ENCODE peak calls at places on chromosomes 12 and 14, in six cellular contexts. X is CD8-positive, alpha-beta T cell; B is psoas muscle; U is Karpas-422; Z is kidney; P is pancreas. O is an unnamed sample. For H3K4me1, the result is how much of the 10 kb centered on the place peaks cover.

GRCh38 chr12:131250951-131251315 is 297.2 kb downstream of the ADGRD1 start:
- DNase-seq in P (no peak), Z (peak), X (no peak), U (no peak), B (no peak), O (no peak)

GRCh38 chr14:94775875-94776217 is 5.9 kb upstream of the GSC start:
- DNase-seq in U (no peak), P (no peak), X (no peak), Z (no peak), B (no peak), O (no peak)

GRCh38 chr12:122182887-122183587 is at the start of gene LRRC43:
- DNase-seq in X (no peak), Z (peak), U (no peak), B (no peak), P (peak), O (no peak)

GRCh38 chr12:104720346-104721064 is 237.6 kb downstream of the SLC41A2 start:
- DNase-seq in U (no peak), P (no peak), X (peak), Z (no peak), B (no peak), O (no peak)

GRCh38 chr14:77339407-77339806 is 18.6 kb downstream of the GSTZ1 start:
- DNase-seq in B (no peak), P (no peak), U (no peak), Z (no peak), X (no peak), O (no peak)

GRCh38 chr12:49340971-49341776 is 4.2 kb upstream of the C1QL4 start:
- DNase-seq in X (no peak), P (no peak), B (no peak), Z (peak), U (no peak), O (no peak)

GRCh38 chr12:56724660-56724988 is 475 bp downstream of the NACA start:
- DNase-seq in P (no peak), B (no peak), Z (no peak), X (no peak), U (no peak), O (no peak)

GRCh38 chr14:105155681-105156413 is 12.7 kb downstream of the JAG2 start:
- DNase-seq in X (no peak), U (no peak), P (peak), B (peak), Z (peak), O (no peak)

GRCh38 chr14:76828339-76829015 is 2.3 kb downstream of the LRRC74A start:
- DNase-seq in B (no peak), U (no peak), P (peak), X (no peak), Z (no peak), O (no peak)

GRCh38 chr12:125346361-125346760 is 281.1 kb downstream of the AACS start:
- DNase-seq in P (no peak), B (no peak), X (no peak), U (peak), Z (no peak), O (no peak)

GRCh38 chr12:53493610-53494391 is 5.5 kb downstream of the MAP3K12 start:
- DNase-seq in P (no peak), X (no peak), Z (peak), B (no peak), U (no peak), O (no peak)

GRCh38 chr14:85607571-85608219 is 77.8 kb downstream of the FLRT2 start:
- DNase-seq in X (no peak), P (no peak), Z (no peak), B (no peak), U (no peak), O (peak)

GRCh38 chr14:94028450-94028826 is 2.3 kb downstream of the OTUB2 start:
- DNase-seq in Z (no peak), U (no peak), P (no peak), B (peak), X (no peak), O (peak)

GRCh38 chr12:62750941-62751843 is 183.8 kb downstream of the PPM1H start:
- DNase-seq in Z (no peak), X (no peak), B (no peak), P (no peak), U (no peak), O (no peak)

GRCh38 chr12:132217371-132217770 is 73.1 kb downstream of the NOC4L start:
- DNase-seq in Z (no peak), U (no peak), X (no peak), B (no peak), P (no peak), O (no peak)

GRCh38 chr14:52923902-52924575 is 26.8 kb downstream of the FERMT2 start:
- DNase-seq in Z (no peak), U (peak), B (no peak), X (no peak), P (no peak), O (no peak)

GRCh38 chr12:79252358-79253075 is 387.9 kb downstream of the SYT1 start:
- DNase-seq in X (no peak), B (no peak), Z (no peak), U (no peak), P (no peak), O (no peak)

GRCh38 chr12:44101470-44101869 is 265.6 kb downstream of the TMEM117 start:
- DNase-seq in U (no peak), Z (no peak), B (no peak), P (no peak), X (no peak), O (no peak)

GRCh38 chr14:29465095-29465494 is 462.6 kb downstream of the PRKD1 start:
- DNase-seq in Z (no peak), X (no peak), B (no peak), P (no peak), U (no peak), O (no peak)

GRCh38 chr14:94125659-94126418 is 3.6 kb downstream of the IFI27L2 start:
- DNase-seq in Z (no peak), P (no peak), B (no peak), X (no peak), U (no peak), O (no peak)

GRCh38 chr12:6494968-6495367 is 1.1 kb downstream of the NCAPD2 start:
- DNase-seq in Z (no peak), U (peak), X (no peak), B (no peak), P (no peak), O (no peak)

GRCh38 chr12:105705765-105706164 is 375.3 kb downstream of the C12orf75 start:
- DNase-seq in X (no peak), B (no peak), P (no peak), U (peak), Z (no peak), O (peak)

GRCh38 chr14:50028458-50028857 is 87.9 kb downstream of the VCPKMT start:
- DNase-seq in Z (no peak), B (no peak), X (no peak), U (no peak), P (no peak), O (no peak)
- H3K4me1 ChIP-seq in Z (under half), B (under half), X (under half), U (under half), P (under half), O (under half)

GRCh38 chr12:115960868-115961802 is 316.4 kb downstream of the MED13L start:
- DNase-seq in X (no peak), Z (no peak), B (no peak), U (no peak), P (no peak), O (no peak)

GRCh38 chr12:115953031-115953430 is 324.5 kb downstream of the MED13L start:
- DNase-seq in P (no peak), X (no peak), Z (no peak), B (no peak), U (no peak), O (no peak)

GRCh38 chr12:115953450-115953849 is 324.0 kb downstream of the MED13L start:
- DNase-seq in B (no peak), P (no peak), U (no peak), Z (no peak), X (no peak), O (no peak)

GRCh38 chr12:115956236-115956635 is 321.3 kb downstream of the MED13L start:
- DNase-seq in X (no peak), B (no peak), Z (no peak), U (no peak), P (no peak), O (no peak)

DNA sequence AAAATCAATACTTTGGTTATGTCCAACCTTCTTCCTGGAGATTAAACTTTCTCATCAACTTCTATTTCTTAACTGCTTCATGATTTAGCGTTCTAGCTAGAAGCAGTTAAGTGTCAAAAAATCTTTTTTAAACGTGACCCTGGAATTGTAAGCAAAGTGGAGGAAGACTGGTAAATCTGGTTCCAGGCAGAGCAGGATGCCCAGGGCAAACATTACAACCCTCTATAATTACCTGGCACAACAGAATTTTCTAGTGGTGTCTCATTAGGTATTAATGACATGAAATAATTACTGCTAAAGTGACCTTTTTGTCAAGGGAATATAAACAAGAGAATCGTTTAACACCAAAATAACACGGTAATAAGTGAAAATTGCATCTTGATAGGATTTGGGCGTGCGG is 320.8 kb downstream of the MED13L start:
- DNase-seq in P (no peak), Z (no peak), B (no peak), X (no peak), U (no peak), O (no peak)
- H3K27ac ChIP-seq in P (no peak), Z (no peak), B (no peak), X (no peak), U (no peak), O (no peak)

GRCh38 chr14:103552011-103552797 is 10.3 kb downstream of the BAG5 start:
- DNase-seq in P (peak), B (peak), Z (peak), X (no peak), U (no peak), O (no peak)

GRCh38 chr14:103550451-103551337 is 11.8 kb downstream of the BAG5 start:
- DNase-seq in Z (peak), P (peak), U (no peak), X (no peak), B (peak), O (no peak)

GRCh38 chr14:103551338-103551762 is 11.1 kb downstream of the BAG5 start:
- DNase-seq in U (no peak), Z (peak), B (peak), X (no peak), P (peak), O (no peak)

GRCh38 chr14:103555559-103556337 is 6.7 kb downstream of the BAG5 start:
- DNase-seq in U (no peak), B (no peak), Z (peak), P (peak), X (no peak), O (no peak)

GRCh38 chr14:103552811-103553210 is 9.6 kb downstream of the BAG5 start:
- DNase-seq in U (no peak), X (no peak), P (peak), B (no peak), Z (no peak), O (no peak)
- H3K4me1 ChIP-seq in U (under half), X (under half), P (under half), B (half or more), Z (under half), O (under half)

DNA sequence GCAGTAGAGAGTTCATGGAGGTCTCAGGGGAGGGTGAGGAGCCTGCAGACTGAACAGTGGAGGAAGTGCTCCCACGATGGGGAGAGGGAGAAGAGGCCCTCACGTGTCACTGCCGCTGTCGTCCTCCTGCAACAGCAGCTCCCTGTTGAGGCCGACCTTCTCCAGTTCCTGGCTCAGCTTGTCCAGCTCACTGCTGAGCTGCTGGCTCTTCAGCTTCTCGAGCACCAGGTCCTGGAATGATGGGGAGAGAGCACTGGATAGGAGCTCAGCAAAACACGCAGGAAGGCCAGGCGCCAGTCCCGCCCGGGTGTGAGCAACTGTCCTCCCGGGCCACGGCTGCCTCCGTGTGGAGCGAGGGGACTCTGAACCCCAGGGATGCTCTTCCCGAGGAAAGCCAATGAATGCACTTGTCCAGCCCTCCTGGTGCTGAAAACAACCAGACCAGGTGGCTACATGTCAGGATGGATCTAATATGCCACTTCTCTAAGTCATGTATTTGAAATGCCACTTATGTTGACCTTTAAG is 65.3 kb upstream of the GPR68 start:
- DNase-seq in P (no peak), X (no peak), B (no peak), Z (peak), U (no peak), O (no peak)
- H3K27ac ChIP-seq in P (no peak), X (no peak), B (no peak), Z (no peak), U (no peak), O (no peak)

DNA sequence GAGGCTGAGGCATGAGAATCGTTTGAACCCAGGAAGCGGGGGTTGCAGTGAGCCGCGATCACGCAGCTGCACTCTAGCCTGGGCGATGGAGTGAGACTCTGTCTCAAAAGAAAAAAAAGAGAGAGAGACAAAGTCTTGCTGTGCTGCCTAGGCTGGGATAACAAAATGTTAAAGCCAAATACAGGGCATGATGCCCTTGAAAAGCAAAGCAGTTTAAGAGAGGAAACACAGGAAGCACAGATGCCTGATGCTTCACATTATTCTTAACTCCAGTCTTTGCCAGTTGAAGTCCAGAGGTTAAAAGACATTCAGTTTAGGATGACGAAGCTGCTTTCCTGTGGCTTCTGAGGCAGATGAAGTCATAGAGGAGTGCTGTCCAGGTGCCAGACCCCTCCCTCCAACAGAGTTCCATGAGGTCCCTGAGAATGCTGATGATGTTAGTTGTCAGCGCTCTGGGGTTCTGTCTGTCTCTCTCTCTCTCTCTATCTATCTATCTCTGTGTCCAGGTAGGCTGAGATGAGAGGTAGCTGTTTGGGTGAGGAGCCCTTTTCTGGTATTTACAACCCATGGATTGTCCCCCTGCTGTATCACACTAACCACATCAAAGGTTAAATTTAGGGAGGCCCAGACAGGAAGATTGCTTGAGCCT is 4.9 kb upstream of the MRPL52 start:
- DNase-seq in X (no peak), U (no peak), Z (no peak), P (no peak), B (no peak), O (no peak)
- H3K4me1 ChIP-seq in X (under half), U (under half), Z (under half), P (under half), B (under half), O (under half)

DNA sequence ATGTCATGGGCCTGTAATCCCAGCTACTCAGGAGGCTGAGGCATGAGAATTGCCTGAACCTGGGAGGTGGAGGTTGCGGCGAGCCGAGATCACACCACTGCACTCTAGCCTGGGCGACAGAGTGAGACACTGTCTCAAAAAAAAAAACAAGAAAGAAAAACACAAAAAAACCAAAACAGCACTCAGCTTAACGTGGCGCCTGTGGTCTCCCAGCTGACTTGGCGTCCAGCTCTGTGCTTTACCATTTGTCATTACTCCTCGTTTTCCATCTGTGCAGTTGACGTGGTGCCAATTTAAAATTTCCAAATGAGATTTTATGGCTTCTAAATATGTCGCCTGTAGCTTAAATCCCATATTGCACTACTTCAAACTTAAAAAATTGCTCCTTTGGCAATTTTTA is 2.0 kb downstream of the MGP start:
- DNase-seq in X (no peak), Z (no peak), P (no peak), B (no peak), U (no peak), O (no peak)
- H3K27ac ChIP-seq in X (no peak), Z (peak), P (no peak), B (peak), U (no peak), O (no peak)

DNA sequence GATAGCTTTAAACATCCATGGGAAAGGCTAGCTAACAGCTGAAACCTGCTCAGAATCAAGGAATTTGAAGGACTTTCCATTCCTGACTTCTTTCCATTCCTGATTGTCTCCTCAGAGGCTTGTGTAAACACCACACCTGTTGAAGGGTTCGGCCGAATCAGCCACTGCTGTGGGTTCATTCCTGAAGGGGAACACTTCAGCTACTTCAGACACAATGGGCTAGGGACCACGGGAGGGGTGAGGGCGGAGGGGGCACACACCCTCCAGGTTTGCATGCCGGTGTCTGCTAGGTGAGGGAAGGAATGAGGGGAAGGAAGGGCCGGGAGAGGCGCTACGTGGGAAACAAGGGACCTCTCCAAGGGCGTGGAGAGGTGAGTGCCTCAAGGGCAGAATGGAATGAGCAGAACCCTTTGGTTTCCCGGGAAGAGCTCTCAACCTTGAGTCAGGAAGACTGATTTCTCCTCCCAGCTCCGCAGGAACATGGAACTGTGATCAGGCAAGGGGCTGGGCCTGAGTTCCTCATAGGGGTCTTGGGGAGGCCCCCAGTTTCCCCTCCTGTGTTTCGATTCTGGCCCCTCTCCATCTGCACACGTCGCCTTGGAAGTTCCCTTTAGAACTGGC is 1.4 kb downstream of the GPRC5A start:
- DNase-seq in U (no peak), B (no peak), Z (no peak), P (no peak), X (no peak), O (no peak)
- H3K4me1 ChIP-seq in U (under half), B (under half), Z (under half), P (under half), X (under half), O (under half)

DNA sequence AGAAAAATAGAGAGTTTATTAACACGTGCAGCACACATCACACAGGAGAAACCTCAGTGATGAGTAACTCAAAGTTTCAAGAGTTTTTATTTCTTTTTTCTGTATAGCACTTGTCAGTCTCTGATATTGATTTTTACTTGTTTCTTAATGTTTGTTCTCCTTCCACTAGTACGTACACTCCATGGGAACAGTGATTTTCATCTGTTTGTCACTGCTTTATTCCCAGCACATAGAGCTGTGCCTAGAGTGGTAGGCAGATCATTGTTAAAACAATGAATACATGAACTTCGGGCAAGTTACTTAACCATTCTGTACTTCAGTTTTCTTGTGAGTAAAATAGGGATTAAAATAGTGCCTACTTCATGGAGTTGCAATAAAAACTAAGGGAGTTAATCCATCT is 46.6 kb downstream of the ETV6 start:
- DNase-seq in P (no peak), U (no peak), Z (no peak), X (no peak), B (no peak), O (no peak)
- H3K27ac ChIP-seq in P (peak), U (no peak), Z (no peak), X (no peak), B (no peak), O (no peak)